ENCODE peak calls at places on chromosomes 5 and 9, in eight cellular contexts. R is Right ventricle myocardium superior; M is ovary; V is stimulated activated CD4-positive, alpha-beta T cell treated with anti-CD3 and anti-CD28 coated beads, Interleukin-2, amount 100 ng/mL, for 4 hours; D is fibroblast of the conjunctiva; Q is amniotic epithelial cell; G is EL; N is fibroblast of lung. C is an unnamed sample.

GRCh38 chr5:113292535-113292934 is 142.3 kb downstream of the TSSK1B start:
- DNase-seq in D (no peak), Q (no peak), M (no peak), N (no peak), R (no peak), V (no peak), G (no peak), C (no peak)

GRCh38 chr5:165622864-165623536 is 2117.6 kb downstream of the MAT2B start:
- DNase-seq in V (no peak), D (no peak), Q (peak; percentile 90), G (no peak), M (no peak), N (peak; percentile 7), R (no peak), C (no peak)

GRCh38 chr9:87793292-87793691 is 67.4 kb downstream of the CTSL start:
- DNase-seq in M (no peak), D (peak; percentile 90), G (peak; percentile 89), Q (peak; percentile 97), N (peak; percentile 83), V (no peak), R (no peak), C (peak; percentile 82)

GRCh38 chr5:452856-453710 is 10.1 kb downstream of the EXOC3 start:
- DNase-seq in R (peak; percentile 27), M (no peak), N (no peak), D (no peak), Q (no peak), V (no peak), G (no peak), C (no peak)

GRCh38 chr9:132797861-132798659 is 80.0 kb downstream of the AK8 start:
- DNase-seq in Q (peak; percentile 36), G (peak; percentile 41), D (no peak), N (no peak), R (no peak), M (peak; percentile 64), V (no peak), C (no peak)

GRCh38 chr5:110354896-110355295 is 371.6 kb downstream of the TMEM232 start:
- DNase-seq in Q (no peak), G (no peak), N (no peak), D (no peak), R (peak; percentile 82), M (no peak), V (no peak), C (no peak)

GRCh38 chr5:124661317-124662141 is 84.9 kb downstream of the ZNF608 start:
- DNase-seq in G (peak; percentile 94), Q (peak; percentile 93), M (no peak), V (no peak), D (peak; percentile 47), N (peak; percentile 98), R (no peak), C (no peak)

GRCh38 chr5:58816181-58816731 is 233.4 kb downstream of the RAB3C start:
- DNase-seq in R (no peak), D (no peak), Q (no peak), N (no peak), M (no peak), G (no peak), V (no peak), C (no peak)

GRCh38 chr9:12463641-12464040 is 229.5 kb upstream of the TYRP1 start:
- DNase-seq in M (no peak), R (no peak), V (no peak), N (no peak), D (no peak), Q (no peak), G (no peak), C (no peak)

GRCh38 chr5:132813599-132814440 is 718 bp downstream of the SOWAHA start:
- DNase-seq in R (peak; percentile 40), Q (no peak), G (peak; percentile 43), M (peak; percentile 34), D (no peak), N (peak; percentile 29), V (no peak), C (no peak)

GRCh38 chr5:54719384-54720306 is 202.1 kb downstream of the SNX18 start:
- DNase-seq in G (peak; percentile 81), Q (peak; percentile 69), N (peak; percentile 78), V (no peak), R (peak; percentile 65), M (no peak), D (no peak), C (peak; percentile 18)

GRCh38 chr9:71876106-71876505 is 34.9 kb downstream of the ABHD17B start:
- DNase-seq in N (no peak), D (no peak), G (no peak), R (no peak), Q (no peak), V (no peak), M (no peak), C (no peak)

GRCh38 chr9:75649060-75649459 is 241.4 kb upstream of the PCSK5 start:
- DNase-seq in M (no peak), N (no peak), G (no peak), Q (no peak), R (no peak), V (no peak), D (no peak), C (no peak)

GRCh38 chr5:179228341-179229121 is 116.7 kb downstream of the ADAMTS2 start:
- DNase-seq in N (peak; percentile 5), D (no peak), Q (peak; percentile 11), G (no peak), V (no peak), M (peak; percentile 25), R (no peak), C (no peak)

GRCh38 chr9:101028346-101029299 is at the start of gene PLPPR1:
- DNase-seq in N (peak; percentile 50), M (peak; percentile 15), V (no peak), G (peak; percentile 29), Q (peak; percentile 12), R (peak; percentile 41), D (no peak), C (no peak)

GRCh38 chr9:132008184-132008781 is 71.4 kb downstream of the MED27 start:
- DNase-seq in Q (peak; percentile 79), G (peak; percentile 88), V (no peak), M (no peak), D (no peak), N (peak; percentile 69), R (no peak), C (no peak)

GRCh38 chr9:77599492-77599891 is 48.6 kb downstream of the GNA14 start:
- DNase-seq in G (no peak), D (no peak), N (no peak), M (no peak), V (no peak), Q (no peak), R (no peak), C (no peak)

GRCh38 chr9:99231708-99232107 is 9.6 kb downstream of the SEC61B start:
- DNase-seq in R (no peak), N (no peak), M (no peak), D (no peak), G (peak; percentile 29), V (peak; percentile 13), Q (peak; percentile 8), C (no peak)